ENCODE peak calls at places on chromosomes 13 and 19, in four cellular contexts. H is glomerular endothelial cell, L is T follicular helper cell, Q is GM23248. N is an unnamed sample.
A peak's percentile ranks its signal among the peaks of the same experiment; 100 is the strongest.

GRCh38 chr19:35736913-35737886 is 5.1 kb downstream of the IGFLR1 start:
- DNase-seq in H (no peak), L (no peak), Q (peak; percentile 43), N (no peak)

GRCh38 chr13:39976481-39976880 is 321.0 kb downstream of the COG6 start:
- DNase-seq in H (no peak), L (no peak), Q (no peak), N (no peak)

GRCh38 chr19:49017666-49018351 is 918 bp upstream of the LHB start:
- DNase-seq in H (no peak), L (peak; percentile 49), Q (peak; percentile 83), N (peak; percentile 89)

GRCh38 chr13:36275190-36276002 is 22.2 kb downstream of the CCDC169 start:
- DNase-seq in H (no peak), L (no peak), Q (peak; percentile 83), N (peak; percentile 56)

GRCh38 chr19:3194703-3195087 is 9.0 kb downstream of the NCLN start:
- DNase-seq in H (no peak), L (no peak), Q (no peak), N (no peak)

GRCh38 chr13:105937451-105937850 is 598.0 kb downstream of the EFNB2 start:
- DNase-seq in H (no peak), L (no peak), Q (no peak), N (no peak)

GRCh38 chr13:103282571-103283450 is 216.6 kb upstream of the SLC10A2 start:
- DNase-seq in H (no peak), L (no peak), Q (peak; percentile 8), N (no peak)

GRCh38 chr13:28349901-28350654 is 144.8 kb downstream of the FLT1 start:
- DNase-seq in H (no peak), L (no peak), Q (no peak), N (no peak)

GRCh38 chr19:39765091-39766076 is 13.3 kb upstream of the LEUTX start:
- DNase-seq in H (peak; percentile 25), L (peak; percentile 3), Q (peak; percentile 67), N (peak; percentile 48)

GRCh38 chr19:5628470-5628869 is 5.6 kb downstream of the SAFB start:
- DNase-seq in H (no peak), L (no peak), Q (peak; percentile 49), N (peak; percentile 58)

GRCh38 chr19:42152285-42152684 is 20.0 kb upstream of the POU2F2 start:
- DNase-seq in H (no peak), L (no peak), Q (no peak), N (no peak)

N was measured in GM03348.